ENCODE peak calls at places on chromosomes 2 and 18, in five cellular contexts. H, M, T, G and W are unnamed samples. For H3K4me1 and H3K27me3, the result is how much of the 10 kb centered on the place peaks cover.

GRCh38 chr2:241722896-241723454 is 11.5 kb upstream of the D2HGDH start:
- DNase-seq in H (no peak), M (no peak), T (no peak), G (no peak), W (no peak)

GRCh38 chr2:43032248-43032893 is 194.0 kb downstream of the ZFP36L2 start:
- DNase-seq in H (no peak), M (peak), T (no peak), G (peak), W (peak)

GRCh38 chr2:33395660-33396249 is 80.7 kb upstream of the RASGRP3 start:
- DNase-seq in H (peak), M (no peak), T (no peak), G (peak), W (no peak)

GRCh38 chr2:223545830-223546229 is 56.3 kb downstream of the SCG2 start:
- DNase-seq in H (no peak), M (no peak), T (no peak), G (peak), W (no peak)

GRCh38 chr2:184339966-184340365 is 258.4 kb upstream of the ZNF804A start:
- DNase-seq in H (no peak), M (no peak), T (no peak), G (peak), W (no peak)

GRCh38 chr2:85892216-85892944 is 3.6 kb upstream of the ST3GAL5 start:
- DNase-seq in H (no peak), M (no peak), T (no peak), G (no peak), W (no peak)

GRCh38 chr2:220499281-220499680 is 871.9 kb downstream of the SLC4A3 start:
- DNase-seq in H (no peak), M (no peak), T (no peak), G (peak), W (no peak)

GRCh38 chr2:51368250-51368649 is 336.3 kb upstream of the NRXN1 start:
- DNase-seq in H (no peak), M (no peak), T (no peak), G (no peak), W (no peak)

GRCh38 chr18:34219651-34220050 is 5.1 kb downstream of the NOL4 start:
- DNase-seq in H (no peak), M (no peak), T (no peak), G (no peak), W (peak)

GRCh38 chr2:238254095-238254494 is 14.3 kb upstream of the HES6 start:
- DNase-seq in H (no peak), M (no peak), T (peak), G (no peak), W (no peak)

GRCh38 chr2:168470880-168471475 is 14.9 kb downstream of the CERS6 start:
- DNase-seq in H (no peak), M (no peak), T (no peak), G (no peak), W (no peak)

DNA sequence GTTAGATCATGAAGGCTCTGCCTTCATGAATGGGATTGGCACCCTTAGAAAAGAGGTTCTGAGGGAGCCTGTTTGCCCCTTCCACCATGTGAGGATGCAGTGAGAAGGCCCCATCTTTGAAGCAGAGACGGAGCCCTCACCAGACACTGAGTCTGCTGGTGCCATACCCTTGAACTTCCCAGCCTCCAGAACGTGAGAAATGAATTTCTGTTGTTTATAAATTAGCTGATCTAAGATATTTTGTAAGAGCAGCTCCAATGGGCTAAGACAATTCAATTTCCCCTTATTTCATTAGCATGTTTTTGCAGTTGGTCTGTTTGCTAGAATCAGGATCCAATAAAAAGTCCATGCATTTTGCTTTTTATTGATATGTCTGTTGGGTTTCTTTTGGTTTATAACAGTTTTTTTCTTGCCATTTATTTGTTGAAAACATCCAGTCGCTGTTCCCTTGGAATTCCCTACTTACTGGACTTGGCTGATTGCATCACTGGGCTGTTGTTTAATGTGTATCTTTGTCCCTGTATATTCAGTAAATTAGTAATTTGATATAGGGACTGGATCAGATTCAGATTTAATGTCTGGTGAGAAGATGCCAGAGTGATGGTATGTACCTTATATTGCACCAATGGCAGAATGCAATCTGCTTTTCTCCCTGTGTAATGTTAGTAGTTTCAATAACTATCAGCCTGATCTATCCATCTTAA is 24.0 kb upstream of the GREB1 start:
- DNase-seq in H (no peak), M (no peak), T (no peak), G (no peak), W (no peak)
- H3K4me1 ChIP-seq in H (under half), M (under half), T (under half), G (under half), W (under half)

DNA sequence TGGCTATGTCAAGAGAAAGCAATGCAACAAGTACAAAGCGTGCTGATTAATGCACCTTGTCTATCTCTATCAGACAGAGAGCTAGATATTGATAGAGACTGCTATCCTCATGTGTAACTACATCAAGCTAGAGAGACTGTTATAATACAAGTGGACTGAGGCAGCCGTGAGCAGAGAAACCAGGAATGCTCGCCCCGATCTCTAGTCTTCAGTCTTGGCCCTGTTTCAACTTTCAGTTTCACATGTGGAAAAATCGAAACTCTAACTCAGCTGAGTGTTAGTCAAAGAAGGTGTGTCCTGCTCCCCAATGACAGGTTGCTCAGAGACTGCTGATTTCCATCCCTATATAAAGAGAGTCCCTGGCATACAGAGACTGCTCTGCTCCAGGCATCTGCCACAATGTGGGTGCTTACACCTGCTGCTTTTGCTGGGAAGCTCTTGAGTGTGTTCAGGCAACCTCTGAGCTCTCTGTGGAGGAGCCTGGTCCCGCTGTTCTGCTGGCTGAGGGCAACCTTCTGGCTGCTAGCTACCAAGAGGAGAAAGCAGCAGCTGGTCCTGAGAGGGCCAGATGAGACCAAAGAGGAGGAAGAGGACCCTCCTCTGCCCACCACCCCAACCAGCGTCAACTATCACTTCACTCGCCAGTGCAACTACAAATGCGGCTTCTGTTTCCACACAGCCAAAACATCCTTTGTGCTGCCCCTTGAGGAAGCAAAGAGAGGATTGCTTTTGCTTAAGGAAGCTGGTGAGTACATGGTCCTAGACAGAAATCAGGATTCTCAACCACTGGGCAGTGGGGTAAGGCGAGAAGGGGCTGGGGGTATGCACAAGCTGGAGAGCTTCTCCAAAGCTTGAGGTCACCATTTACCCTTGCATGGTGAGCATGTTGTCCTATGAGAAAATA is at the start of gene RSAD2:
- DNase-seq in H (no peak), M (no peak), T (no peak), G (peak), W (no peak)
- H3K4me3 ChIP-seq in H (no peak), M (peak), T (peak), G (peak), W (peak)

GRCh38 chr18:31702449-31702848 is 18.1 kb upstream of the B4GALT6 start:
- DNase-seq in H (no peak), M (no peak), T (no peak), G (no peak), W (no peak)
- H3K27me3 ChIP-seq in H (under half), M (under half), T (under half), G (under half), W (under half)

DNA sequence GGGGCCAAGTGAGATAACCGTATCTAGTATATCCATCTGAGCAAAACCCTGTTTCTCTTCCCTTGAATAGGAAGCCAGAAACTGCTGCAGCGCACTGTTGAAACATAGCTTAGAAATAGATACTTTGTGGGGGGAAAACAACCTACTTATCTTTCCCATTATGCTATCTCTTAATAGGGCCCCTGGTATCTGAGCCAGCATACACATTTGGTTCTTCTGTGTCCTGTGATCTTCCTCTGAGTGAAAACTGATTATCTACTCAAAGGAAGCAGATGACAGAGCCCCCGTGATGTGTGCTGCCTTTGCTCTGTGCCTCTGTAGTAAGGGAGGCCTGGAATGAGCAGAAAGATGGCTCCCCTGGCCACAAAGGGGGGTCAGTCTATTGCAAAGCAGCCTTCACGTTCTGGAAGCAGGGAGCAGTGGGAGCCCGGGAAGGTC is 149.9 kb downstream of the AGAP1 start:
- DNase-seq in H (no peak), M (no peak), T (no peak), G (no peak), W (no peak)
- H3K4me1 ChIP-seq in H (under half), M (under half), T (under half), G (under half), W (under half)

DNA sequence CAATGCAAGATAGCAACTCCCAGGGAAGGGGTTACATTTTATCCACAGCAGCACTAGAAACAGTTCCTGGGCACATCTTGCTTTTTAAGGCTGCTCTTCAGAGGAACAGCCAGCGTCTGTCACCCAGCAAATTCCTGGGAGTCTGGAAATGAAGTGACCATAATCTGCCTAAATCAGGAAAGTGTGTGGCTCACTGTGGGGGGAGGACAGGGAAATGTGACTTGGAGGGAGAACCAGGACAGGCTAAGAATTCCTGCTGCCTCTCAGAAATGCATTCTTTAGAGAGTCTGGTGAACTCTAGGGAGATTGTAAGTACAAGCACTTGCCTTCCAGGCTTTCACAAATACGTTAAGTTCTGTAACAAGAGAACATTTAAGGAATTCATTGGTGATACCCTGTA is 364.3 kb upstream of the SPHKAP start:
- DNase-seq in H (no peak), M (no peak), T (no peak), G (no peak), W (no peak)
- H3K4me3 ChIP-seq in H (no peak), M (no peak), T (no peak), G (no peak), W (no peak)

DNA sequence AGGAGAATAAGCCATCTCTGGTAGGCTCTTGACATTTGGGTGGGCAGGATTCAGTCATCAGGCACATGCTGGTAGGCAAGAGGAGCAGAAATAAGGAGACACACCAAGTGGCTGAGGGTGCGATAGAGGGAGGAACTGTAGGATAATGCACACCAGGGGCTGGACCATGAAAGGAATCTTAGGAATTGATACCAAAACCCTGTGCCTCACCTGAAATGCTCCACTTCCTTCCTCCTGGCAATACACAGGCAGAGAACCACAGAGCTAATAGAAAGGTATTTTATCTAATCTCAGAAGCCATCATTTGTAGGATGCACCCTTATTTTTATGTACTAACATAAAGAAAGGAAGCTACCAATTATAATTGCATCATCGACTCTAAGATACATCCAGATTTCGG is 4.4 kb upstream of the CYP1B1 start:
- DNase-seq in H (no peak), M (no peak), T (no peak), G (no peak), W (no peak)
- H3K27me3 ChIP-seq in H (under half), M (under half), T (under half), G (under half), W (under half)